ENCODE peak calls at places on chromosomes 4 and X, in four cellular contexts. X, Q, G and N are unnamed samples.

GRCh38 chr4:68361146-68361589 is 11.3 kb upstream of the YTHDC1 start:
- DNase-seq in X (no peak), Q (no peak), G (no peak), N (no peak)

GRCh38 chrX:110741213-110741796 is 54.3 kb downstream of the CHRDL1 start:
- DNase-seq in X (no peak), Q (no peak), G (no peak), N (no peak)

GRCh38 chr4:153725070-153725810 is 34.6 kb downstream of the RNF175 start:
- DNase-seq in X (no peak), Q (no peak), G (no peak), N (no peak)

GRCh38 chr4:132227349-132228165 is 921.5 kb upstream of the PCDH10 start:
- DNase-seq in X (no peak), Q (peak), G (peak), N (no peak)

GRCh38 chrX:111288841-111289240 is 18.6 kb upstream of the CAPN6 start:
- DNase-seq in X (no peak), Q (no peak), G (no peak), N (no peak)

GRCh38 chr4:41757521-41758156 is 9.1 kb upstream of the PHOX2B start:
- DNase-seq in X (no peak), Q (no peak), G (no peak), N (no peak)

GRCh38 chrX:46649421-46650260 is 76.1 kb downstream of the CHST7 start:
- DNase-seq in X (peak), Q (peak), G (no peak), N (peak)

GRCh38 chr4:107931775-107932321 is 499 bp downstream of the CYP2U1 start:
- DNase-seq in X (no peak), Q (no peak), G (peak), N (no peak)

GRCh38 chr4:622071-622995 is 3.0 kb upstream of the PDE6B start:
- DNase-seq in X (no peak), Q (no peak), G (peak), N (no peak)

GRCh38 chr4:1309261-1310010 is 19.7 kb downstream of the MAEA start:
- DNase-seq in X (peak), Q (peak), G (peak), N (peak)

GRCh38 chr4:141534985-141535384 is 101.4 kb upstream of the IL15 start:
- DNase-seq in X (no peak), Q (no peak), G (no peak), N (no peak)

GRCh38 chr4:169907705-169908104 is 118.5 kb downstream of the MFAP3L start:
- DNase-seq in X (no peak), Q (no peak), G (no peak), N (no peak)

GRCh38 chr4:111556861-111557260 is 588.4 kb upstream of the FAM241A start:
- DNase-seq in X (no peak), Q (no peak), G (no peak), N (no peak)

GRCh38 chr4:60847614-60848013 is 352.5 kb upstream of the ADGRL3 start:
- DNase-seq in X (no peak), Q (no peak), G (no peak), N (no peak)

GRCh38 chr4:152159773-152160172 is 376.1 kb downstream of the FBXW7 start:
- DNase-seq in X (no peak), Q (no peak), G (no peak), N (no peak)

GRCh38 chr4:110064295-110064694 is 134.1 kb downstream of the ELOVL6 start:
- DNase-seq in X (no peak), Q (no peak), G (no peak), N (no peak)

GRCh38 chr4:166091146-166091545 is 218.1 kb downstream of the TLL1 start:
- DNase-seq in X (no peak), Q (no peak), G (no peak), N (no peak)

GRCh38 chr4:147790412-147790811 is 58.5 kb downstream of the ARHGAP10 start:
- DNase-seq in X (no peak), Q (no peak), G (no peak), N (no peak)

GRCh38 chr4:39030726-39031125 is 1.5 kb downstream of the TMEM156 start:
- DNase-seq in X (no peak), Q (no peak), G (no peak), N (no peak)

GRCh38 chr4:89506866-89507494 is 199.4 kb upstream of the GPRIN3 start:
- DNase-seq in X (no peak), Q (no peak), G (no peak), N (no peak)

GRCh38 chr4:75708218-75708691 is 16.1 kb upstream of the USO1 start:
- DNase-seq in X (no peak), Q (no peak), G (no peak), N (no peak)

GRCh38 chr4:98639523-98639922 is 18.9 kb downstream of the TSPAN5 start:
- DNase-seq in X (no peak), Q (no peak), G (no peak), N (no peak)

GRCh38 chrX:120768681-120769080 is 107.0 kb downstream of the CT47B1 start:
- DNase-seq in X (no peak), Q (no peak), G (no peak), N (no peak)

GRCh38 chr4:6277139-6277802 is 7.6 kb downstream of the WFS1 start:
- DNase-seq in X (no peak), Q (no peak), G (peak), N (peak)

GRCh38 chr4:140662082-140662869 is 93.5 kb upstream of the UCP1 start:
- DNase-seq in X (no peak), Q (no peak), G (no peak), N (no peak)

GRCh38 chrX:15988661-15989603 is 134.3 kb upstream of the AP1S2 start:
- DNase-seq in X (no peak), Q (no peak), G (no peak), N (no peak)

GRCh38 chr4:6463311-6464289 is 8.8 kb downstream of the PPP2R2C start:
- DNase-seq in X (peak), Q (no peak), G (no peak), N (no peak)

GRCh38 chr4:113423631-113424030 is 337.9 kb downstream of the CAMK2D start:
- DNase-seq in X (no peak), Q (no peak), G (no peak), N (no peak)

GRCh38 chrX:143664302-143664701 is 28.4 kb upstream of the SLITRK4 start:
- DNase-seq in X (no peak), Q (no peak), G (no peak), N (no peak)